ENCODE peak calls at places on chromosomes 6 and 20, in eight cellular contexts. One of them, this sample, is unnamed.

GRCh38 chr6:32113386-32114352 is 4.5 kb upstream of the TNXB start:
- DNase-seq in NCI-H69: no peak
- DNase-seq in amniotic stem cell: peak
- DNase-seq in NCI-H774: no peak
- DNase-seq in non-pigmented ciliary epithelial cell: peak
- DNase-seq in substantia nigra: peak
- DNase-seq in midbrain: peak
- DNase-seq in SK-N-MC: no peak
- DNase-seq in this sample: peak

GRCh38 chr6:29762051-29762450 is 38.8 kb downstream of the HLA-F start:
- DNase-seq in NCI-H69: no peak
- DNase-seq in amniotic stem cell: no peak
- DNase-seq in NCI-H774: no peak
- DNase-seq in non-pigmented ciliary epithelial cell: no peak
- DNase-seq in substantia nigra: no peak
- DNase-seq in midbrain: no peak
- DNase-seq in SK-N-MC: no peak
- DNase-seq in this sample: no peak

GRCh38 chr20:59696476-59696875 is 92.1 kb downstream of the PHACTR3 start:
- DNase-seq in NCI-H69: no peak
- DNase-seq in amniotic stem cell: no peak
- DNase-seq in NCI-H774: no peak
- DNase-seq in non-pigmented ciliary epithelial cell: no peak
- DNase-seq in substantia nigra: peak
- DNase-seq in midbrain: peak
- DNase-seq in SK-N-MC: no peak
- DNase-seq in this sample: no peak

GRCh38 chr6:99850841-99851240 is 143.2 kb downstream of the MCHR2 start:
- DNase-seq in NCI-H69: no peak
- DNase-seq in amniotic stem cell: no peak
- DNase-seq in NCI-H774: no peak
- DNase-seq in non-pigmented ciliary epithelial cell: no peak
- DNase-seq in substantia nigra: no peak
- DNase-seq in midbrain: no peak
- DNase-seq in SK-N-MC: no peak
- DNase-seq in this sample: no peak

GRCh38 chr20:2305946-2306345 is 10.1 kb downstream of the TGM3 start:
- DNase-seq in NCI-H69: peak
- DNase-seq in amniotic stem cell: no peak
- DNase-seq in NCI-H774: peak
- DNase-seq in non-pigmented ciliary epithelial cell: no peak
- DNase-seq in substantia nigra: no peak
- DNase-seq in midbrain: no peak
- DNase-seq in SK-N-MC: no peak
- DNase-seq in this sample: no peak

GRCh38 chr20:21739161-21739560 is 33.7 kb downstream of the PAX1 start:
- DNase-seq in NCI-H69: peak
- DNase-seq in amniotic stem cell: no peak
- DNase-seq in NCI-H774: no peak
- DNase-seq in non-pigmented ciliary epithelial cell: no peak
- DNase-seq in substantia nigra: no peak
- DNase-seq in midbrain: no peak
- DNase-seq in SK-N-MC: no peak
- DNase-seq in this sample: no peak

GRCh38 chr6:112007805-112008204 is 46.1 kb upstream of the CCN6 start:
- DNase-seq in NCI-H69: no peak
- DNase-seq in amniotic stem cell: no peak
- DNase-seq in NCI-H774: no peak
- DNase-seq in non-pigmented ciliary epithelial cell: no peak
- DNase-seq in substantia nigra: no peak
- DNase-seq in midbrain: no peak
- DNase-seq in SK-N-MC: no peak
- DNase-seq in this sample: no peak

GRCh38 chr6:33075568-33076405 is at the start of gene HLA-DPB1:
- DNase-seq in NCI-H69: no peak
- DNase-seq in amniotic stem cell: no peak
- DNase-seq in NCI-H774: no peak
- DNase-seq in non-pigmented ciliary epithelial cell: peak
- DNase-seq in substantia nigra: no peak
- DNase-seq in midbrain: peak
- DNase-seq in SK-N-MC: no peak
- DNase-seq in this sample: no peak

GRCh38 chr20:47352332-47353223 is 3.9 kb downstream of the ZMYND8 start:
- DNase-seq in NCI-H69: peak
- DNase-seq in amniotic stem cell: no peak
- DNase-seq in NCI-H774: peak
- DNase-seq in non-pigmented ciliary epithelial cell: no peak
- DNase-seq in substantia nigra: peak
- DNase-seq in midbrain: peak
- DNase-seq in SK-N-MC: no peak
- DNase-seq in this sample: no peak

GRCh38 chr6:109465772-109466171 is 10.2 kb upstream of the MICAL1 start:
- DNase-seq in NCI-H69: no peak
- DNase-seq in amniotic stem cell: no peak
- DNase-seq in NCI-H774: peak
- DNase-seq in non-pigmented ciliary epithelial cell: no peak
- DNase-seq in substantia nigra: peak
- DNase-seq in midbrain: peak
- DNase-seq in SK-N-MC: no peak
- DNase-seq in this sample: no peak

This sample was measured in coronary artery.